ENCODE peak calls at places on chromosomes 2 and 18, in ten cellular contexts. I is CD4-positive, CD25-positive, alpha-beta regulatory T cell; O is frontal cortex; U is M059J; S is activated CD4-positive, alpha-beta T cell treated with anti-CD3 and anti-CD28 coated beads for 24 hours; B is stomach; W is SIG-M5; Q is NCI-H1105 treated with DMSO at 0.1 percent for 48 hours; C is Kasumi-1; J is caudate nucleus. X is an unnamed sample.

GRCh38 chr2:127416486-127417001 is 1.7 kb upstream of the PROC start:
- DNase-seq in I (no peak), O (no peak), U (no peak), S (no peak), B (no peak), W (no peak), Q (no peak), C (peak; percentile 45), J (no peak), X (peak; percentile 75)

GRCh38 chr2:100887713-100888112 is 67.8 kb downstream of the NPAS2 start:
- DNase-seq in I (no peak), O (peak; percentile 36), U (no peak), S (no peak), B (peak; percentile 36), W (no peak), Q (no peak), C (no peak), J (peak; percentile 32), X (no peak)

GRCh38 chr2:177799531-177799930 is 273.0 kb downstream of the PDE11A start:
- DNase-seq in I (no peak), O (no peak), U (peak; percentile 27), S (no peak), B (no peak), W (no peak), Q (peak; percentile 9), C (peak; percentile 90), J (no peak), X (peak; percentile 37)

GRCh38 chr2:119174216-119174992 is 15.9 kb upstream of the C1QL2 start:
- DNase-seq in I (peak; percentile 32), O (no peak), U (peak; percentile 19), S (peak; percentile 48), B (peak; percentile 40), W (no peak), Q (peak; percentile 46), C (peak; percentile 57), J (peak; percentile 31), X (peak; percentile 39)

GRCh38 chr2:179096090-179096489 is 46.2 kb upstream of the CCDC141 start:
- DNase-seq in I (peak; percentile 50), O (no peak), U (no peak), S (no peak), B (no peak), W (no peak), Q (no peak), C (peak; percentile 56), J (no peak), X (peak; percentile 54)

GRCh38 chr2:100588071-100588786 is 25.4 kb downstream of the PDCL3 start:
- DNase-seq in I (peak; percentile 80), O (no peak), U (peak; percentile 81), S (no peak), B (no peak), W (no peak), Q (no peak), C (no peak), J (no peak), X (peak; percentile 34)

GRCh38 chr2:143429932-143430331 is 300.7 kb downstream of the ARHGAP15 start:
- DNase-seq in I (no peak), O (no peak), U (peak; percentile 75), S (no peak), B (no peak), W (no peak), Q (peak; percentile 28), C (no peak), J (no peak), X (no peak)

GRCh38 chr2:105337122-105338019 is at the start of gene C2orf49:
- DNase-seq in I (peak; percentile 93), O (peak; percentile 79), U (peak; percentile 83), S (peak; percentile 82), B (peak; percentile 88), W (peak; percentile 65), Q (peak; percentile 80), C (peak; percentile 83), J (peak; percentile 85), X (peak; percentile 85)

GRCh38 chr2:11589316-11589940 is 55.6 kb downstream of the GREB1 start:
- DNase-seq in I (no peak), O (no peak), U (no peak), S (no peak), B (no peak), W (no peak), Q (no peak), C (no peak), J (no peak), X (no peak)

GRCh38 chr2:101980368-101980767 is 11.4 kb upstream of the IL1R2 start:
- DNase-seq in I (no peak), O (no peak), U (no peak), S (no peak), B (no peak), W (no peak), Q (no peak), C (no peak), J (no peak), X (no peak)

GRCh38 chr2:75224636-75225094 is 25.3 kb upstream of the TACR1 start:
- DNase-seq in I (no peak), O (no peak), U (no peak), S (no peak), B (no peak), W (no peak), Q (peak; percentile 62), C (no peak), J (no peak), X (peak; percentile 2)

GRCh38 chr2:44974064-44974715 is 32.7 kb downstream of the SIX3 start:
- DNase-seq in I (no peak), O (no peak), U (peak; percentile 68), S (no peak), B (no peak), W (no peak), Q (peak; percentile 50), C (peak; percentile 40), J (peak; percentile 20), X (no peak)

GRCh38 chr2:120709608-120710041 is 26.0 kb upstream of the GLI2 start:
- DNase-seq in I (no peak), O (no peak), U (no peak), S (no peak), B (no peak), W (no peak), Q (no peak), C (no peak), J (no peak), X (no peak)

GRCh38 chr2:54942373-54942772 is 107.9 kb downstream of the RTN4 start:
- DNase-seq in I (peak; percentile 36), O (no peak), U (no peak), S (no peak), B (no peak), W (no peak), Q (no peak), C (no peak), J (no peak), X (peak; percentile 88)

GRCh38 chr2:129929321-129930290 is 49.9 kb upstream of the RAB6C start:
- DNase-seq in I (no peak), O (no peak), U (peak; percentile 29), S (no peak), B (no peak), W (no peak), Q (no peak), C (no peak), J (peak; percentile 39), X (no peak)

GRCh38 chr2:37466533-37467230 is 122.3 kb downstream of the QPCT start:
- DNase-seq in I (no peak), O (no peak), U (no peak), S (no peak), B (no peak), W (no peak), Q (no peak), C (no peak), J (no peak), X (no peak)

GRCh38 chr2:25347205-25347815 is 5.6 kb upstream of the DNMT3A start:
- DNase-seq in I (no peak), O (no peak), U (peak; percentile 61), S (no peak), B (no peak), W (no peak), Q (no peak), C (no peak), J (no peak), X (no peak)

GRCh38 chr2:127413200-127413599 is 5.0 kb upstream of the PROC start:
- DNase-seq in I (no peak), O (no peak), U (no peak), S (no peak), B (no peak), W (no peak), Q (no peak), C (no peak), J (no peak), X (no peak)

GRCh38 chr18:78566720-78567119 is 412.9 kb upstream of the SALL3 start:
- DNase-seq in I (no peak), O (no peak), U (no peak), S (no peak), B (no peak), W (no peak), Q (no peak), C (no peak), J (no peak), X (no peak)

GRCh38 chr2:109611467-109612095 is 2.2 kb downstream of the SEPTIN10 start:
- DNase-seq in I (peak; percentile 9), O (no peak), U (peak; percentile 55), S (no peak), B (no peak), W (no peak), Q (no peak), C (no peak), J (no peak), X (no peak)

GRCh38 chr18:60358516-60358915 is 14.1 kb downstream of the MC4R start:
- DNase-seq in I (no peak), O (no peak), U (no peak), S (no peak), B (no peak), W (no peak), Q (no peak), C (no peak), J (no peak), X (no peak)

GRCh38 chr18:44681039-44681595 is 429 bp downstream of the SETBP1 start:
- DNase-seq in I (no peak), O (no peak), U (no peak), S (no peak), B (no peak), W (no peak), Q (peak; percentile 41), C (no peak), J (no peak), X (no peak)

GRCh38 chr18:9736445-9736844 is 28.3 kb downstream of the RAB31 start:
- DNase-seq in I (no peak), O (no peak), U (no peak), S (no peak), B (no peak), W (no peak), Q (no peak), C (no peak), J (no peak), X (no peak)

GRCh38 chr2:199819746-199820145 is 31.2 kb downstream of the FTCDNL1 start:
- DNase-seq in I (no peak), O (no peak), U (no peak), S (no peak), B (no peak), W (no peak), Q (no peak), C (no peak), J (no peak), X (no peak)

GRCh38 chr2:228938629-228939028 is 332.5 kb downstream of the PID1 start:
- DNase-seq in I (no peak), O (no peak), U (peak; percentile 59), S (no peak), B (no peak), W (no peak), Q (no peak), C (no peak), J (no peak), X (peak; percentile 32)

GRCh38 chr2:231621051-231621879 is 28.6 kb downstream of the TEX44 start:
- DNase-seq in I (no peak), O (no peak), U (peak; percentile 37), S (no peak), B (no peak), W (no peak), Q (peak; percentile 53), C (no peak), J (no peak), X (no peak)

GRCh38 chr2:200442471-200442870 is 67.4 kb downstream of the KCTD18 start:
- DNase-seq in I (no peak), O (no peak), U (peak; percentile 40), S (no peak), B (no peak), W (no peak), Q (no peak), C (no peak), J (no peak), X (no peak)

GRCh38 chr2:40352321-40353099 is 99.4 kb downstream of the SLC8A1 start:
- DNase-seq in I (no peak), O (no peak), U (no peak), S (no peak), B (no peak), W (no peak), Q (no peak), C (no peak), J (no peak), X (no peak)

X was measured in Jurkat, Clone E6-1.